ENCODE peak calls at places on chromosome 16, in eight cellular contexts. E is gastrocnemius medialis, R is tibial artery, G is mucosa of descending colon, Y is body of pancreas, S is GM23338, C is OCI-LY7, M is adrenal gland. O is an unnamed sample. For H3K4me1, the result is how much of the 10 kb centered on the place peaks cover.

GRCh38 chr16:89357055-89357454 is 133.3 kb downstream of the ANKRD11 start:
- DNase-seq in G (no peak), E (peak), C (no peak), M (no peak), R (no peak), Y (no peak), S (peak), O (no peak)

GRCh38 chr16:89037261-89038152 is 56.1 kb upstream of the ACSF3 start:
- DNase-seq in R (no peak), C (peak), S (peak), M (peak), Y (no peak), G (peak), E (no peak), O (no peak)

GRCh38 chr16:88770459-88771293 is 14.3 kb downstream of the PIEZO1 start:
- DNase-seq in C (no peak), G (peak), M (peak), Y (peak), R (no peak), E (no peak), S (peak), O (no peak)

GRCh38 chr16:28297784-28298510 is 5.6 kb downstream of the SBK1 start:
- DNase-seq in Y (no peak), G (no peak), S (peak), M (no peak), C (no peak), E (no peak), R (no peak), O (no peak)

GRCh38 chr16:51392651-51393187 is 241.6 kb upstream of the SALL1 start:
- DNase-seq in G (no peak), M (no peak), Y (no peak), R (no peak), E (peak), S (peak), C (no peak), O (no peak)

GRCh38 chr16:89393731-89394406 is 96.5 kb downstream of the ANKRD11 start:
- DNase-seq in E (peak), S (no peak), G (no peak), R (no peak), C (no peak), M (no peak), Y (peak), O (no peak)

GRCh38 chr16:75550211-75550662 is 5.8 kb downstream of the TMEM231 start:
- DNase-seq in S (peak), G (peak), M (peak), C (peak), Y (peak), E (no peak), R (peak), O (peak)

GRCh38 chr16:12829096-12829888 is 25.6 kb upstream of the CPPED1 start:
- DNase-seq in G (no peak), R (no peak), M (no peak), S (no peak), E (no peak), Y (no peak), C (no peak), O (no peak)

GRCh38 chr16:70638814-70639792 is 7.3 kb upstream of the IL34 start:
- DNase-seq in S (no peak), M (peak), G (no peak), C (no peak), Y (peak), E (no peak), R (no peak), O (peak)

GRCh38 chr16:24539850-24540484 is 601 bp downstream of the RBBP6 start:
- DNase-seq in M (peak), S (peak), Y (peak), G (peak), E (peak), C (no peak), R (peak), O (no peak)

GRCh38 chr16:84618428-84619102 is 687 bp upstream of the COTL1 start:
- DNase-seq in Y (peak), G (no peak), C (no peak), E (peak), R (peak), S (peak), M (peak), O (peak)

GRCh38 chr16:70689970-70690905 is 4.4 kb upstream of the MTSS2 start:
- DNase-seq in M (no peak), C (no peak), E (peak), R (peak), Y (no peak), S (no peak), G (peak), O (no peak)

GRCh38 chr16:53664724-53665345 is 38.8 kb downstream of the RPGRIP1L start:
- DNase-seq in E (no peak), C (no peak), Y (peak), G (no peak), M (no peak), S (no peak), R (no peak), O (no peak)

GRCh38 chr16:58832496-58832895 is 98.4 kb upstream of the GOT2 start:
- DNase-seq in E (no peak), Y (no peak), G (no peak), R (no peak), S (no peak), C (no peak), M (no peak), O (no peak)

GRCh38 chr16:76194621-76195015 is 82.6 kb upstream of the CNTNAP4 start:
- DNase-seq in C (no peak), Y (peak), G (no peak), R (no peak), E (no peak), S (no peak), M (peak), O (no peak)

GRCh38 chr16:3878610-3879009 is 1.9 kb downstream of the CREBBP start:
- DNase-seq in Y (no peak), E (no peak), G (no peak), M (no peak), S (no peak), C (peak), R (no peak), O (no peak)

GRCh38 chr16:23014592-23014991 is 134.7 kb downstream of the USP31 start:
- DNase-seq in M (no peak), E (no peak), R (no peak), C (no peak), G (no peak), Y (no peak), S (no peak), O (no peak)

GRCh38 chr16:4935231-4935855 is 1.6 kb downstream of the PPL start:
- DNase-seq in M (peak), E (peak), G (peak), S (no peak), C (no peak), Y (peak), R (peak), O (peak)

GRCh38 chr16:67404740-67405226 is 11.5 kb upstream of the TPPP3 start:
- DNase-seq in M (no peak), Y (peak), E (no peak), G (peak), S (no peak), C (no peak), R (no peak), O (no peak)

GRCh38 chr16:85523602-85524364 is 89.3 kb upstream of the GSE1 start:
- DNase-seq in M (no peak), Y (peak), G (no peak), R (peak), S (peak), E (no peak), C (no peak), O (no peak)

GRCh38 chr16:78249056-78249455 is 149.6 kb downstream of the WWOX start:
- DNase-seq in S (peak), C (no peak), G (peak), E (no peak), R (no peak), M (no peak), Y (peak), O (no peak)

GRCh38 chr16:23071202-23072083 is 77.8 kb downstream of the USP31 start:
- DNase-seq in E (peak), S (no peak), C (no peak), R (no peak), M (peak), Y (no peak), G (no peak), O (no peak)

GRCh38 chr16:85286066-85286712 is 173.9 kb upstream of the CIBAR2 start:
- DNase-seq in R (peak), E (peak), Y (peak), C (no peak), M (peak), S (no peak), G (no peak), O (peak)

GRCh38 chr16:17387226-17387625 is 83.5 kb downstream of the XYLT1 start:
- DNase-seq in Y (no peak), C (no peak), R (no peak), G (no peak), S (no peak), M (no peak), E (no peak), O (no peak)

GRCh38 chr16:19196871-19197270 is 28.8 kb downstream of the SYT17 start:
- DNase-seq in Y (no peak), E (no peak), S (no peak), R (no peak), G (no peak), M (no peak), C (no peak), O (no peak)

GRCh38 chr16:13997933-13998332 is 73.2 kb upstream of the MRTFB start:
- DNase-seq in M (no peak), Y (peak), E (no peak), R (no peak), C (peak), S (no peak), G (no peak), O (peak)

GRCh38 chr16:2042171-2042570 is 5.5 kb downstream of the NTHL1 start:
- DNase-seq in R (no peak), C (no peak), E (no peak), S (no peak), Y (peak), G (peak), M (no peak), O (no peak)

GRCh38 chr16:2038359-2039285 is 9.0 kb downstream of the NTHL1 start:
- DNase-seq in Y (no peak), R (no peak), M (no peak), G (no peak), E (no peak), S (no peak), C (no peak), O (no peak)

GRCh38 chr16:2040450-2041105 is 7.1 kb downstream of the NTHL1 start:
- DNase-seq in C (no peak), S (no peak), M (no peak), R (no peak), E (peak), Y (no peak), G (no peak), O (no peak)

GRCh38 chr16:2039286-2040030 is 8.2 kb downstream of the NTHL1 start:
- DNase-seq in Y (peak), E (peak), R (peak), S (no peak), C (no peak), G (peak), M (peak), O (no peak)

GRCh38 chr16:2040031-2040430 is 7.6 kb downstream of the NTHL1 start:
- DNase-seq in C (no peak), S (no peak), Y (no peak), G (no peak), E (no peak), R (no peak), M (no peak), O (no peak)
- H3K4me1 ChIP-seq in C (under half), S (under half), Y (under half), G (half or more), E (under half), R (half or more), M (under half), O (under half)

DNA sequence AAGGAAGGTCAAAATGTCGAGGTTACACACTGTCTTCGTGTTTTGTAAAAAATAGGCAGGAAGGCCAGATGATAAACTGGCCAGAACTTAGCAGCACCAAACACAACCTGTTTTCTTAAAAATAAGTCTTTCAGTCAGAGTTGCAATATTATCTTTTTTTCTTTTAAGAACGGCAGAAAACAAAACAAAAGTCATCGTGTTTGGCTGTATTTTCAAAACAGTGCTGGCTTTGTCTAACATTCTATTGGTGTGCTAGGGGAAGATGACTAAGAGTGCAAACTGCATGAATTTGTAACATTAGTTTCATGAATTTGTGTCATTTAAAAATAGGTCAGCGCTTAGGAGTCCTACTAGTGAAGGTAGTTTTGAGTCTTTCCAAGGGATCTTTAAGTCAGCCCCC is 5.3 kb downstream of the MAF start:
- DNase-seq in S (no peak), C (no peak), G (no peak), Y (no peak), M (no peak), R (no peak), E (no peak), O (no peak)
- H3K4me3 ChIP-seq in S (no peak), C (no peak), G (no peak), Y (no peak), M (peak), R (peak), E (peak), O (peak)

GRCh38 chr16:49838639-49839461 is 17.1 kb downstream of the ZNF423 start:
- DNase-seq in C (no peak), R (no peak), E (no peak), Y (no peak), M (no peak), G (no peak), S (peak), O (no peak)
- H3K4me1 ChIP-seq in C (under half), R (half or more), E (half or more), Y (under half), M (under half), G (under half), S (half or more), O (half or more)

GRCh38 chr16:10870808-10871156 is 6.2 kb upstream of the CIITA start:
- DNase-seq in G (no peak), R (no peak), S (no peak), E (no peak), C (no peak), Y (no peak), M (no peak), O (no peak)
- H3K4me3 ChIP-seq in G (no peak), R (no peak), S (no peak), E (no peak), C (no peak), Y (no peak), M (no peak), O (no peak)

DNA sequence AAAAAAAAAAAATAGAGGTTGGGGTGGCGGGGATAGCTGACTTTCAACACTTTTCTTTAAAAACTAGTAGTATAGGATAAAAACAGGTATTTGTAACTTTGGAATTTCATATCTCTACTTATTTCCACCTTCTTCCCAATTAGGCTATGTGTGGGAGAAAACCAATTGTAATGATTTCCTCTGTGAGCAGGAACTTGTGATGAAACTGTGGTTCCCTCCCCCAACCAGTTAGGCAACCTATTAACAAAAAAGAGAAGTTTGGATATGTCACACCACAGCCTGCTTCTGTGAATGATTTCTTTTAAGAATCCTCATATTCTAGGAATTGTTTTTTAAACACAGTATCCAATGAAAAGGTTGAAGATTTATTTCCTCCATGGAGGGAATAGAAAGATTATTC is 1.9 kb downstream of the IGSF6 start:
- DNase-seq in S (no peak), C (no peak), M (no peak), R (no peak), Y (peak), G (no peak), E (no peak), O (no peak)
- H3K4me1 ChIP-seq in S (under half), C (half or more), M (under half), R (under half), Y (under half), G (under half), E (under half), O (under half)

DNA sequence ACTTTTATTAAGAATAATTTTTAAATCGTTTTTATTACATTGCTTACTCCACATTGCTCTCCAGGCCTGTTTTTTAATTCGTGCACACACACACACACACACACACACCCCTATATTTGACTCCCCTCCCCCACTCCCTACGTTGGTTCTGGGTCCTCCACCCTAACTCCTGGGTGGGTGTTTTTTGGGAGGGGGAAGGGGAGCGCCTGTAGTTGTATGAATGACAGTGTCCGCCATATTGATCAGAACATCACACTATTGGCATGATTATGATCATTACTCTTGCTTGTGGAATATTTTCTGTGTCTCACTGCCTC is 1.3 kb downstream of the GNAO1 start:
- DNase-seq in R (no peak), E (no peak), Y (no peak), G (no peak), C (no peak), M (no peak), S (no peak), O (no peak)
- H3K4me3 ChIP-seq in R (peak), E (no peak), Y (no peak), G (no peak), C (no peak), M (peak), S (peak), O (peak)